ENCODE peak calls at places on chromosomes 6 and 20, in four cellular contexts. I, M, C and E are unnamed samples. For H3K4me1, the result is how much of the 10 kb centered on the place peaks cover.

GRCh38 chr20:24756292-24757025 is 192.6 kb upstream of the CST7 start:
- DNase-seq in I (no peak), M (no peak), C (no peak), E (no peak)

GRCh38 chr20:19453781-19454310 is 241.4 kb downstream of the SLC24A3 start:
- DNase-seq in I (no peak), M (no peak), C (no peak), E (no peak)

GRCh38 chr6:149118737-149119653 is 198.5 kb upstream of the TAB2 start:
- DNase-seq in I (no peak), M (no peak), C (no peak), E (no peak)

GRCh38 chr20:57481281-57481711 is 43.6 kb downstream of the CTCFL start:
- DNase-seq in I (no peak), M (no peak), C (peak), E (no peak)

GRCh38 chr20:14512856-14513255 is 175.4 kb upstream of the FLRT3 start:
- DNase-seq in I (peak), M (no peak), C (no peak), E (no peak)

GRCh38 chr20:57225830-57226229 is 40.6 kb downstream of the BMP7 start:
- DNase-seq in I (no peak), M (no peak), C (no peak), E (no peak)

GRCh38 chr20:57938158-57939108 is 228.6 kb upstream of the PMEPA1 start:
- DNase-seq in I (no peak), M (no peak), C (no peak), E (no peak)

GRCh38 chr6:19880066-19880465 is 42.9 kb downstream of the ID4 start:
- DNase-seq in I (no peak), M (no peak), C (no peak), E (no peak)

GRCh38 chr6:150006961-150007464 is 18.3 kb downstream of the RAET1L start:
- DNase-seq in I (peak), M (no peak), C (peak), E (no peak)

GRCh38 chr20:24783631-24784492 is 165.2 kb upstream of the CST7 start:
- DNase-seq in I (no peak), M (no peak), C (peak), E (no peak)

GRCh38 chr20:63497946-63498935 is 642 bp downstream of the EEF1A2 start:
- DNase-seq in I (peak), M (peak), C (no peak), E (peak)

GRCh38 chr6:113147544-113147943 is 709.6 kb upstream of the MARCKS start:
- DNase-seq in I (peak), M (no peak), C (no peak), E (no peak)

GRCh38 chr6:80364206-80364605 is 257.7 kb downstream of the BCKDHB start:
- DNase-seq in I (no peak), M (no peak), C (no peak), E (no peak)

GRCh38 chr6:118511930-118512715 is 36.0 kb upstream of the PLN start:
- DNase-seq in I (no peak), M (no peak), C (no peak), E (no peak)

GRCh38 chr6:109579361-109579760 is 96.3 kb upstream of the ZBTB24 start:
- DNase-seq in I (no peak), M (no peak), C (no peak), E (no peak)

GRCh38 chr6:15044146-15044882 is 201.6 kb upstream of the JARID2 start:
- DNase-seq in I (no peak), M (no peak), C (no peak), E (no peak)

GRCh38 chr20:41411458-41411857 is 44.8 kb upstream of the EMILIN3 start:
- DNase-seq in I (peak), M (no peak), C (peak), E (no peak)

GRCh38 chr6:22956029-22956715 is 386.8 kb downstream of the HDGFL1 start:
- DNase-seq in I (no peak), M (no peak), C (no peak), E (no peak)

GRCh38 chr6:558089-558488 is 98.8 kb downstream of the HUS1B start:
- DNase-seq in I (peak), M (no peak), C (peak), E (no peak)

GRCh38 chr6:155493694-155494143 is 38.1 kb upstream of the NOX3 start:
- DNase-seq in I (peak), M (no peak), C (peak), E (peak)

GRCh38 chr6:30162265-30163089 is 869 bp upstream of the TRIM15 start:
- DNase-seq in I (no peak), M (no peak), C (no peak), E (no peak)

GRCh38 chr6:124223596-124223995 is 419.9 kb downstream of the NKAIN2 start:
- DNase-seq in I (peak), M (no peak), C (no peak), E (no peak)

GRCh38 chr6:154414021-154414813 is 57.6 kb upstream of the IPCEF1 start:
- DNase-seq in I (peak), M (no peak), C (no peak), E (no peak)

GRCh38 chr6:47151232-47151898 is 109.2 kb upstream of the ADGRF1 start:
- DNase-seq in I (no peak), M (no peak), C (no peak), E (no peak)

GRCh38 chr20:3461191-3461874 is 9.5 kb upstream of the ATRN start:
- DNase-seq in I (peak), M (no peak), C (no peak), E (no peak)

GRCh38 chr6:155269765-155270164 is 6.0 kb downstream of the CLDN20 start:
- DNase-seq in I (no peak), M (no peak), C (no peak), E (no peak)

GRCh38 chr20:39795401-39796272 is 833.5 kb downstream of the DHX35 start:
- DNase-seq in I (peak), M (no peak), C (no peak), E (no peak)

GRCh38 chr20:21862958-21863357 is 157.5 kb downstream of the PAX1 start:
- DNase-seq in I (no peak), M (no peak), C (no peak), E (no peak)

GRCh38 chr6:39980839-39981580 is 46.7 kb upstream of the MOCS1 start:
- DNase-seq in I (peak), M (no peak), C (peak), E (no peak)

GRCh38 chr6:152571089-152571488 is 66.1 kb downstream of the SYNE1 start:
- DNase-seq in I (no peak), M (no peak), C (no peak), E (no peak)

GRCh38 chr6:24827162-24827561 is 28.4 kb upstream of the ARMH2 start:
- DNase-seq in I (no peak), M (no peak), C (no peak), E (no peak)

GRCh38 chr20:25275813-25276532 is 28.1 kb downstream of the PYGB start:
- DNase-seq in I (no peak), M (peak), C (no peak), E (no peak)

GRCh38 chr6:39077882-39078594 is 29.5 kb downstream of the GLP1R start:
- DNase-seq in I (no peak), M (no peak), C (no peak), E (no peak)

GRCh38 chr20:48283470-48284110 is 498.3 kb upstream of the SULF2 start:
- DNase-seq in I (peak), M (no peak), C (no peak), E (peak)

GRCh38 chr6:31402324-31403282 is 792 bp upstream of the MICA start:
- DNase-seq in I (peak), M (peak), C (peak), E (no peak)

GRCh38 chr6:32070814-32071466 is 32.7 kb downstream of the CYP21A2 start:
- DNase-seq in I (no peak), M (no peak), C (no peak), E (no peak)

GRCh38 chr20:57159945-57160610 is 106.4 kb downstream of the BMP7 start:
- DNase-seq in I (no peak), M (no peak), C (no peak), E (no peak)

GRCh38 chr6:27176096-27176495 is 71.4 kb upstream of the PRSS16 start:
- DNase-seq in I (peak), M (peak), C (no peak), E (peak)

GRCh38 chr20:63092660-63093215 is 86.0 kb upstream of the BHLHE23 start:
- DNase-seq in I (no peak), M (peak), C (no peak), E (no peak)

GRCh38 chr6:20302702-20303251 is 90.5 kb upstream of the MBOAT1 start:
- DNase-seq in I (peak), M (no peak), C (no peak), E (no peak)

DNA sequence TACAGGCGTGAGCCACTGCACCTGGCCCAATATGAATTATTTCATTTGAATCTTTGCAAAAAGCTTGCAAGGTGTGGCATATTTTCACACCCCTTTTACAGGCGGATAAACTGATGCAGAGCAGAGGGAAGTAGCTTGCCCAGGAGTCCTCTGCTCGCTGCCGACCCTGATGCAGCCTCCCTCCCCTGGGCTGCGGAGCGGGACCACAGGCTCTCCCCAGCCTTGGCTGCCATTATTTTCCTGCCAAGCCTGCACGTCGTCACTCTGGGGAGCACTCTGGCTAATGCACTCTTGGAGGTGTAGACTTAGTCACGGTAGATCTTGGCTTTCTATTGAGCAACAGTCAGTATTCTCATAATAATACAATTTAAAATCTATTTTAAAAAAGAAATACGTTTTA is 34.8 kb upstream of the DACT2 start:
- DNase-seq in I (no peak), M (no peak), C (no peak), E (no peak)
- H3K4me1 ChIP-seq in I (under half), M (under half), C (under half), E (under half)

GRCh38 chr6:106974999-106975698 is 620 bp upstream of the CD24 start:
- DNase-seq in I (no peak), M (no peak), C (peak), E (peak)
- H3K27ac ChIP-seq in I (no peak), M (no peak), C (no peak), E (peak)

GRCh38 chr6:63598001-63598250 is 25.6 kb downstream of the LOC128125822 start:
- DNase-seq in I (no peak), M (no peak), C (no peak), E (no peak)
- H3K4me3 ChIP-seq in I (peak), M (peak), C (peak), E (no peak)

GRCh38 chr6:158521759-158522158 is 38.1 kb upstream of the TMEM181 start:
- DNase-seq in I (no peak), M (no peak), C (no peak), E (no peak)

GRCh38 chr6:158517581-158517980 is 42.3 kb upstream of the TMEM181 start:
- DNase-seq in I (no peak), M (no peak), C (no peak), E (no peak)

GRCh38 chr6:158518196-158519127 is 41.4 kb upstream of the TMEM181 start:
- DNase-seq in I (peak), M (peak), C (peak), E (peak)

GRCh38 chr6:158519354-158519753 is 40.5 kb upstream of the TMEM181 start:
- DNase-seq in I (no peak), M (no peak), C (no peak), E (no peak)

GRCh38 chr6:158519761-158520160 is 40.1 kb upstream of the TMEM181 start:
- DNase-seq in I (no peak), M (no peak), C (no peak), E (no peak)
- H3K4me1 ChIP-seq in I (under half), M (under half), C (under half), E (under half)

GRCh38 chr6:170151235-170152110 is 139.4 kb downstream of the DLL1 start:
- DNase-seq in I (no peak), M (no peak), C (no peak), E (no peak)
- H3K27ac ChIP-seq in I (no peak), M (no peak), C (no peak), E (no peak)